ENCODE peak calls at places on chromosomes 2 and 18, in eight cellular contexts. G, Y, B, W, D, E, L and Q are unnamed samples. For H3K36me3, the result is how much of the 10 kb centered on the place peaks cover.

GRCh38 chr2:61948661-61949457 is 43.4 kb downstream of the COMMD1 start:
- DNase-seq in G (no peak), Y (no peak), B (no peak), W (no peak), D (no peak), E (peak), L (no peak), Q (no peak)

GRCh38 chr2:38443021-38443541 is 66.0 kb upstream of the ATL2 start:
- DNase-seq in G (no peak), Y (no peak), B (no peak), W (peak), D (peak), E (peak), L (no peak), Q (peak)

GRCh38 chr2:241809383-241810303 is 650 bp downstream of the NEU4 start:
- DNase-seq in G (no peak), Y (no peak), B (peak), W (no peak), D (no peak), E (no peak), L (no peak), Q (no peak)

GRCh38 chr2:232927041-232927792 is 57.2 kb downstream of the SNORC start:
- DNase-seq in G (no peak), Y (no peak), B (no peak), W (no peak), D (no peak), E (no peak), L (no peak), Q (no peak)

GRCh38 chr18:78506031-78506461 is 473.6 kb upstream of the SALL3 start:
- DNase-seq in G (peak), Y (no peak), B (no peak), W (no peak), D (no peak), E (no peak), L (no peak), Q (no peak)

GRCh38 chr2:15973446-15974202 is 33.3 kb downstream of the MYCN start:
- DNase-seq in G (no peak), Y (no peak), B (no peak), W (no peak), D (no peak), E (no peak), L (no peak), Q (no peak)

GRCh38 chr2:24237313-24237712 is 62.5 kb downstream of the FAM228A start:
- DNase-seq in G (peak), Y (no peak), B (no peak), W (no peak), D (no peak), E (no peak), L (no peak), Q (no peak)

GRCh38 chr2:5692561-5693287 is 540 bp downstream of the SOX11 start:
- DNase-seq in G (no peak), Y (no peak), B (no peak), W (no peak), D (no peak), E (no peak), L (no peak), Q (no peak)

GRCh38 chr18:78768655-78769501 is 210.7 kb upstream of the SALL3 start:
- DNase-seq in G (no peak), Y (no peak), B (peak), W (peak), D (no peak), E (no peak), L (no peak), Q (no peak)

GRCh38 chr18:25805323-25805722 is 285.1 kb downstream of the SS18 start:
- DNase-seq in G (no peak), Y (no peak), B (no peak), W (no peak), D (no peak), E (no peak), L (no peak), Q (no peak)

GRCh38 chr2:119683717-119684443 is 4.9 kb downstream of the TMEM177 start:
- DNase-seq in G (no peak), Y (no peak), B (no peak), W (peak), D (no peak), E (no peak), L (peak), Q (no peak)

GRCh38 chr2:111950241-111950640 is 51.8 kb downstream of the MERTK start:
- DNase-seq in G (no peak), Y (no peak), B (no peak), W (no peak), D (no peak), E (no peak), L (no peak), Q (no peak)

GRCh38 chr2:100291152-100291970 is 30.9 kb downstream of the LONRF2 start:
- DNase-seq in G (peak), Y (no peak), B (no peak), W (peak), D (peak), E (peak), L (peak), Q (no peak)

GRCh38 chr2:168152902-168153301 is 94.5 kb downstream of the STK39 start:
- DNase-seq in G (peak), Y (no peak), B (no peak), W (no peak), D (no peak), E (no peak), L (no peak), Q (no peak)
- H3K36me3 ChIP-seq in G (under half), Y (under half), B (under half), W (under half), D (under half), E (under half), L (under half), Q (under half)

DNA sequence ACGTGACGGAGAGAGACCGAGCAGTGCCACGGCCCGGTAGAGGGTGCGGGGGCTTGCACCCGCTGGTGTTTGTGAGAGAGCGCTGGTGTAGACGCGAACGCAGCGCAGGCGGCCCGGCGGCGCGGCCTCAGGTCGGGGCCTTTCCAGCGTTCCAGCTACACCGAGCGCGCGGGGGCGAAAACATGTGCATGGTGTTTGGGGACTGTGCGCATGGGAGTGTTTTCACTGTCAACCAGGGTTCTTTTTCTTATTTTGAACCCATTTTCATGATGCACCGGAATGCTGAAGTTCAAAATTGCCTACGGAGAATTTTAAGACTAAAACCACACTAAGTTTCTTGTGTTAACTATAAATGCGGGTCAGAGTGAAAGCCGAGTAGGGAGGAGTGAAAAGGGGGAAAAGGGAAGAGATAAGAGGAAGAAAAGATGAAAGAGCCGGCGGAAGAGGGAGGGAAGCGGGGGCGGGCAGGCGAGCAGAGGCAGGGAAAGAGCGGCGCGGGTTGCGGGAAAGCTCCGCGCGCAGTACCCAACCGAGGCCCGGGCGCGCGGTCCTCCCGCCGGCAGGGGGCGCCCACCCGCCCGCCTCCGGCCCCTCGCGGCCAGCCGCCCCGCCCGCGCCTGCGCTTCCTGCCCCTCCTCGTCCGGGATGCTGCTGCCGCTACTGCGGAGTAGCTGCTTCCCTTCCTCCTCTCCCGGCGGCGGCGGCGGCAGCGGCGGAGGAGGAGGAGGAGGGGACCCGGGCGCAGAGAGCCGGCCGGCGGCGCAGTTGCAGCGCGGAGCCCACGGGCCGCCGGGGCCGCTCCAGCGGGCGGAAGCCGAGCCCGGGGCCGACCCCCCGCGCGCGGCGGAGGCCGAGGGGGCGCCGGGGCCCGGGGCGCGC is at the start of gene RAB12:
- DNase-seq in G (peak), Y (peak), B (peak), W (peak), D (peak), E (peak), L (peak), Q (peak)
- TF ChIP-seq POLR2A in G (no peak), Y (no peak), B (peak), W (no peak), D (peak), E (peak), L (no peak), Q (peak)

GRCh38 chr2:240766072-240766471 is 53.9 kb downstream of the KIF1A start:
- DNase-seq in G (no peak), Y (no peak), B (no peak), W (no peak), D (no peak), E (no peak), L (no peak), Q (no peak)

GRCh38 chr2:240767341-240767740 is 52.7 kb downstream of the KIF1A start:
- DNase-seq in G (no peak), Y (no peak), B (no peak), W (no peak), D (no peak), E (no peak), L (no peak), Q (no peak)

GRCh38 chr2:240768216-240768615 is 51.8 kb downstream of the KIF1A start:
- DNase-seq in G (no peak), Y (no peak), B (no peak), W (no peak), D (no peak), E (no peak), L (no peak), Q (no peak)

GRCh38 chr2:240765007-240765406 is 55.0 kb downstream of the KIF1A start:
- DNase-seq in G (no peak), Y (no peak), B (no peak), W (no peak), D (no peak), E (no peak), L (no peak), Q (no peak)

DNA sequence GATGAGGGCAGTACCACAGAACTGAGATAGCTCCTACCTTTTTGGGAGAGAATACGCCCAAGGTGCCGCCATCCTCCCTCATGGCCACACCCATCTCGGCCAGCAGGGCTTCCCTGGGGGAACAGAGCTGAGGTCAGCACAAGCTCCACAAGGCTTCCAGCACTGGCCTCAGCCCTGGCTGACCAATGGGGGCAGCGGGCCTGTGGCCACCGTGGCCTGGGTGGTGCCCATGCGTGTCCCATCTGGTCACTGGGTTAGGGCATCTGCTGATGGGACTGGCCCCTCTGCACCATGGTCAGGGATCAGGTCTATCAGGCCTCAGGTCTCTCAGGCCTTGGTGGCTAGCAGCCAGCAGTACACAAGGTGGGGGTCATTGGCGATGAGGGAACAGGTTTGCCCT is 50.9 kb downstream of the KIF1A start:
- DNase-seq in G (no peak), Y (no peak), B (no peak), W (no peak), D (no peak), E (no peak), L (no peak), Q (no peak)
- H3K36me3 ChIP-seq in G (under half), Y (under half), B (under half), W (under half), D (under half), E (under half), L (under half), Q (under half)

GRCh38 chr18:63590966-63591695 is 4.0 kb downstream of the SERPINB13 start:
- DNase-seq in G (no peak), Y (no peak), B (no peak), W (no peak), D (no peak), E (no peak), L (no peak), Q (no peak)
- TF ChIP-seq POLR2A in G (no peak), Y (no peak), B (no peak), W (no peak), D (no peak), E (no peak), L (no peak), Q (no peak)

DNA sequence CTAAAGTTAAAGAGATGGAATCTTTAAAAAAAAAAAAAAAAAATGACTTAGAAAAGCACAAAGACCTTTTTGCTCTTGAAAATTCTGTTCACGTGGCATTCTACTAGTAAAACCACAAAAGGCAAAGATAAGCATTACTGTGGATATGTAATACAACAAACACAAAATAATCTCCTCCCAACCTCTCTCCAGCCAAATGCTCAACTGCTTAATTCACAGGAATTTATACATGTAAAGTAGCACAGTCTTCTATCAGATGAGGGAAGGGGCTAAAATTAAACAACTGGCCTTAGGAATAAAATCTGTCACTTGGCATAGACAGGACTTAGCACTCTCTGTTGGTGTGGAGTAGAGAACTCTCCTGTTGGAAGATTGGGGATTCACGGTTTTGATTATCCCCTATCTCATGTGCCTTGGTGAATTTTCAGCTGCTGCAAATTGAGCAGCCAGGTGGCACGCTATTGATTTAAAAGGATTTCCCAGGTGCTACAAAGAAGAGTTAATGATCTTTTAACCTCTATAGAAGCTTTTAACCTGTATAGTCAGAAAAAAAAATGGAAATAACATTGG is 57.4 kb downstream of the ATIC start:
- DNase-seq in G (no peak), Y (no peak), B (no peak), W (no peak), D (no peak), E (no peak), L (no peak), Q (no peak)
- H3K36me3 ChIP-seq in G (under half), Y (half or more), B (under half), W (half or more), D (under half), E (under half), L (under half), Q (under half)